ENCODE peak calls at places on chromosomes 5 and 9, in four cellular contexts. K, U, B and V are unnamed samples. For H3K9me3, the result is how much of the 10 kb centered on the place peaks cover.

GRCh38 chr9:108168451-108168850 is 678.9 kb upstream of the KLF4 start:
- DNase-seq in K (peak), B (no peak), U (no peak), V (no peak)

GRCh38 chr5:143674469-143674786 is 137.5 kb upstream of the HMHB1 start:
- DNase-seq in B (no peak), U (no peak), K (no peak), V (no peak)

GRCh38 chr5:71877511-71877910 is 158.4 kb downstream of the CARTPT start:
- DNase-seq in B (no peak), U (no peak), K (no peak), V (no peak)

GRCh38 chr9:9743822-9744221 is 869.0 kb downstream of the PTPRD start:
- DNase-seq in B (no peak), K (no peak), U (no peak), V (no peak)

GRCh38 chr5:117131048-117131679 is 556.5 kb upstream of the SEMA6A start:
- DNase-seq in B (no peak), U (peak), K (no peak), V (no peak)

GRCh38 chr9:127562841-127563523 is 49.1 kb upstream of the STXBP1 start:
- DNase-seq in U (no peak), B (no peak), K (no peak), V (no peak)

GRCh38 chr5:74257645-74258328 is 382.7 kb downstream of the ENC1 start:
- DNase-seq in K (peak), U (peak), B (peak), V (no peak)

GRCh38 chr5:178304761-178305645 is 72.4 kb upstream of the PHYKPL start:
- DNase-seq in K (no peak), U (no peak), B (no peak), V (no peak)

GRCh38 chr9:91004992-91005391 is 203.4 kb downstream of the SYK start:
- DNase-seq in U (no peak), K (no peak), B (no peak), V (no peak)

DNA sequence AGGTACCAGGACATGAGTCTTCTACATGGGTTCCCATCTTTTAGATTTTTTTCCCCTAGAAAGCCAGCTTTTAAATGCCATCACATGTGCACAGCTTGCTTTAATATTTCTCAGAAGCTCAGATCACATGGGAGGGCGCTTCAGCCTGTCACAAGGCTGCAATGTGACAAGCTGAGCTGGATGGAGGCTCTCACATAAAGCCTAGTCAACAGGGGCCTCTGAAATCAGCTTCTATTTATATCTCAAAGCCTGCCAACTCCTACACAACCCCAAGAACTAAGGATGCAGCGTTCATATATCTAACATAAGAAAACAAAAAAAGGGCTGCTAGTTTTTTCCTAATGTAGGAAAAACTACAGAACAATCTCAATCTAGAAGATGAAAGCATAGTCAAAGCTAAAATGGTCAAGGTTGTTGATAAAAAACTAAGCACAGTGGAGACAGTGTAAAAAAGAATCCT is 2.3 kb downstream of the ZFAND5 start:
- DNase-seq in B (peak), U (peak), K (peak), V (peak)
- TF ChIP-seq CTCF in B (no peak), U (no peak), K (no peak), V (no peak)

GRCh38 chr5:90650767-90651166 is 92.2 kb downstream of the ADGRV1 start:
- DNase-seq in U (no peak), B (no peak), K (no peak), V (no peak)

GRCh38 chr5:90657030-90657429 is 98.4 kb downstream of the ADGRV1 start:
- DNase-seq in K (no peak), U (no peak), B (no peak), V (no peak)

GRCh38 chr5:90657788-90658187 is 99.2 kb downstream of the ADGRV1 start:
- DNase-seq in U (no peak), K (no peak), B (no peak), V (no peak)

GRCh38 chr5:90655423-90655822 is 96.8 kb downstream of the ADGRV1 start:
- DNase-seq in B (no peak), U (no peak), K (no peak), V (no peak)

GRCh38 chr5:90654235-90654634 is 95.6 kb downstream of the ADGRV1 start:
- DNase-seq in B (no peak), K (no peak), U (no peak), V (no peak)
- TF ChIP-seq POLR2A in B (no peak), K (no peak), U (no peak), V (no peak)

DNA sequence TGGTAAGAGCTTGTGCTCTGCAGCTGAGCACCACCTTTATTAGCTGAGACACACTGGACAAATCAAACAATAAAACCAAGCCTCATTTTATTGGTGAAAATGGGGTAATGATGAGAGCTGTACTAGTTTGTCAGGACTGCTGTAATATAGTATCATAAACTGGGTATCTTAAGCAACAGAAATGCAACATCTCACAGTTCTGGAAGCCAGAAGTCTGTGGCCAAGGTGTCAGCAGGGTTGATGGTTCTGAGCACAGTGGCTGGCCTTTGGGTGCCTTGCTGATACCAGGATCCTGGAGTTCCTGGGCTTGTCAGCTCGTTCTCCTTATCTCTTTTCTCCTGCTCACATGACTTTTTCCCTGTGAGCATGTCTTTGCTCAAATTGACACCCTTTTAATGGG is 513.1 kb downstream of the IRX1 start:
- DNase-seq in B (no peak), U (no peak), K (no peak), V (no peak)
- H3K9me3 ChIP-seq in B (under half), U (under half), K (under half), V (under half)

DNA sequence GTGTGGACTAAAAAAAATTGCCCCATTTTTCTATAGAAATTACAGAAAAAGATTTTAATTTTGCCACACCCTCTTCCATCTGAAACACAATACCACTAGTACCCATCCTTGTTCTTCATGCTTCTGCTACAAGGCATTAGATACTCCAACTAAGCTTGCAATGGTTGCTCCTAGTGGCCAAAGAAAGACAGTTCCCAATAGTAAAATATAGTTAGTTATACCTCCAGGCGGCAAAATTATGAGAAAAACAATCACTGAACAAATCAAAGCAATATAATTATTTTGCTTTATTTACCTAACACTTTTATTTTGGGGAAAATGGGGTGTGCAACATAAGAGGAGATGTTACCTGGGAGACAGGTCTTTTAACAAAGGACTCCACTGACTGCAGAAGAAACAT is 101.2 kb downstream of the RAPGEF6 start:
- DNase-seq in U (no peak), B (no peak), K (no peak), V (no peak)
- TF ChIP-seq CTCF in U (no peak), B (no peak), K (no peak), V (no peak)

GRCh38 chr5:68352166-68352565 is 136.6 kb downstream of the PIK3R1 start:
- DNase-seq in K (no peak), U (no peak), B (no peak), V (no peak)
- TF ChIP-seq POLR2A in K (no peak), U (no peak), B (no peak), V (no peak)